ENCODE peak calls at places on chromosomes 5 and 9, in six cellular contexts. O is kidney; J is stomach; X is thoracic aorta; E is CD4-positive, CD25-positive, alpha-beta regulatory T cell; C is right atrium auricular region. K is an unnamed sample.

GRCh38 chr9:133711428-133712220 is 26.5 kb downstream of the SARDH start:
- DNase-seq in O (peak; percentile 95), J (no peak), X (no peak), E (no peak), C (peak; percentile 81), K (no peak)

GRCh38 chr9:86413966-86414880 is 60.0 kb upstream of the TUT7 start:
- DNase-seq in O (no peak), J (no peak), X (no peak), E (peak; percentile 27), C (no peak), K (no peak)

GRCh38 chr5:79495311-79495710 is 18.6 kb downstream of the HOMER1 start:
- DNase-seq in O (no peak), J (no peak), X (no peak), E (no peak), C (no peak), K (no peak)

GRCh38 chr9:87685871-87686519 is 39.9 kb upstream of the CTSL start:
- DNase-seq in O (no peak), J (no peak), X (no peak), E (no peak), C (peak; percentile 59), K (peak; percentile 16)

GRCh38 chr5:80941496-80941895 is 18.7 kb upstream of the RASGRF2 start:
- DNase-seq in O (no peak), J (no peak), X (no peak), E (no peak), C (no peak), K (no peak)

GRCh38 chr9:92950359-92950955 is 3.1 kb downstream of the FGD3 start:
- DNase-seq in O (no peak), J (no peak), X (no peak), E (no peak), C (no peak), K (no peak)

GRCh38 chr5:175521313-175521833 is 43.0 kb downstream of the SFXN1 start:
- DNase-seq in O (no peak), J (no peak), X (no peak), E (peak; percentile 72), C (no peak), K (peak; percentile 60)

GRCh38 chr9:90914196-90914595 is 112.6 kb downstream of the SYK start:
- DNase-seq in O (no peak), J (no peak), X (no peak), E (no peak), C (no peak), K (no peak)

GRCh38 chr9:34378376-34379060 is 1.8 kb upstream of the MYORG start:
- DNase-seq in O (no peak), J (no peak), X (no peak), E (no peak), C (peak; percentile 48), K (no peak)

GRCh38 chr5:33892419-33893151 is 795 bp upstream of the ADAMTS12 start:
- DNase-seq in O (no peak), J (peak; percentile 49), X (peak; percentile 34), E (no peak), C (peak; percentile 64), K (no peak)

GRCh38 chr5:119368238-119368630 is 12.4 kb downstream of the TNFAIP8 start:
- DNase-seq in O (no peak), J (no peak), X (no peak), E (peak; percentile 86), C (no peak), K (no peak)

GRCh38 chr5:180133971-180134508 is 62.5 kb upstream of the RNF130 start:
- DNase-seq in O (peak; percentile 33), J (peak; percentile 9), X (no peak), E (no peak), C (peak; percentile 51), K (no peak)

GRCh38 chr9:134442486-134443168 is 116.4 kb downstream of the RXRA start:
- DNase-seq in O (no peak), J (no peak), X (no peak), E (no peak), C (no peak), K (no peak)

GRCh38 chr9:130142635-130143034 is 29.6 kb upstream of the NCS1 start:
- DNase-seq in O (no peak), J (no peak), X (no peak), E (no peak), C (no peak), K (no peak)

GRCh38 chr9:133120343-133121199 is 469 bp downstream of the RALGDS start:
- DNase-seq in O (no peak), J (no peak), X (no peak), E (peak; percentile 24), C (no peak), K (no peak)

GRCh38 chr9:99474186-99474585 is 252.1 kb downstream of the SEC61B start:
- DNase-seq in O (no peak), J (no peak), X (no peak), E (no peak), C (no peak), K (no peak)

GRCh38 chr5:56640763-56641406 is 174.5 kb upstream of the MAP3K1 start:
- DNase-seq in O (no peak), J (peak; percentile 75), X (no peak), E (no peak), C (no peak), K (no peak)

GRCh38 chr9:92947268-92948031 is at the start of gene FGD3:
- DNase-seq in O (no peak), J (peak; percentile 43), X (no peak), E (peak; percentile 53), C (no peak), K (peak; percentile 45)

GRCh38 chr5:65394078-65394477 is 87.6 kb downstream of the ADAMTS6 start:
- DNase-seq in O (peak; percentile 65), J (no peak), X (no peak), E (no peak), C (peak; percentile 77), K (no peak)

GRCh38 chr9:4943346-4943745 is 41.7 kb upstream of the JAK2 start:
- DNase-seq in O (no peak), J (no peak), X (no peak), E (no peak), C (no peak), K (no peak)

GRCh38 chr9:72315510-72316287 is 49.3 kb downstream of the ZFAND5 start:
- DNase-seq in O (peak; percentile 72), J (peak; percentile 81), X (no peak), E (no peak), C (no peak), K (no peak)

GRCh38 chr5:13218518-13218917 is 726.0 kb downstream of the DNAH5 start:
- DNase-seq in O (no peak), J (no peak), X (no peak), E (no peak), C (no peak), K (no peak)

GRCh38 chr5:160030631-160031377 is 21.9 kb downstream of the TTC1 start:
- DNase-seq in O (no peak), J (no peak), X (no peak), E (no peak), C (no peak), K (no peak)

GRCh38 chr5:40277161-40277906 is 402.4 kb upstream of the PTGER4 start:
- DNase-seq in O (no peak), J (no peak), X (no peak), E (peak; percentile 58), C (no peak), K (peak; percentile 6)

GRCh38 chr9:76215066-76215465 is 179.2 kb downstream of the RFK start:
- DNase-seq in O (no peak), J (no peak), X (no peak), E (no peak), C (no peak), K (no peak)

GRCh38 chr9:126919193-126919592 is 4.6 kb downstream of the RALGPS1 start:
- DNase-seq in O (no peak), J (no peak), X (no peak), E (no peak), C (no peak), K (no peak)

GRCh38 chr9:123033864-123034598 is 564 bp downstream of the GPR21 start:
- DNase-seq in O (no peak), J (no peak), X (no peak), E (no peak), C (no peak), K (no peak)

GRCh38 chr5:35129921-35130485 is 82.3 kb upstream of the AGXT2 start:
- DNase-seq in O (no peak), J (peak; percentile 61), X (no peak), E (peak; percentile 23), C (no peak), K (no peak)

GRCh38 chr5:78984020-78984610 is 995 bp downstream of the ARSB start:
- DNase-seq in O (no peak), J (no peak), X (no peak), E (no peak), C (no peak), K (no peak)

GRCh38 chr5:78920604-78921003 is 64.5 kb downstream of the ARSB start:
- DNase-seq in O (no peak), J (no peak), X (no peak), E (no peak), C (no peak), K (no peak)

GRCh38 chr5:155697236-155697635 is 629.7 kb upstream of the SGCD start:
- DNase-seq in O (no peak), J (no peak), X (no peak), E (no peak), C (no peak), K (no peak)

GRCh38 chr5:142356318-142356715 is 31.5 kb upstream of the SPRY4 start:
- DNase-seq in O (no peak), J (no peak), X (no peak), E (no peak), C (no peak), K (no peak)

GRCh38 chr5:81924467-81924866 is 47.4 kb upstream of the ATG10 start:
- DNase-seq in O (no peak), J (no peak), X (no peak), E (no peak), C (no peak), K (no peak)

GRCh38 chr5:1881273-1881586 is 1.5 kb downstream of the IRX4 start:
- DNase-seq in O (peak; percentile 26), J (no peak), X (no peak), E (no peak), C (no peak), K (no peak)
- H3K4me3 ChIP-seq in O (no peak overlapping the region), J (no peak overlapping the region), X (no peak overlapping the region), E (no peak overlapping the region), C (no peak overlapping the region), K (no peak overlapping the region)

GRCh38 chr5:88248094-88248493 is 20.6 kb downstream of the TMEM161B start:
- DNase-seq in O (no peak), J (no peak), X (no peak), E (no peak), C (no peak), K (no peak)
- H3K4me1 ChIP-seq in O (no peaks in the 10 kb centered on the region), J (peaks cover 32% of the 10 kb centered on the region), X (no peaks in the 10 kb centered on the region), E (peaks cover 10% of the 10 kb centered on the region), C (no peaks in the 10 kb centered on the region), K (no peaks in the 10 kb centered on the region)

GRCh38 chr5:17735771-17736170 is 101.5 kb downstream of the TAF11L14 start:
- DNase-seq in O (no peak), J (no peak), X (no peak), E (no peak), C (no peak), K (no peak)
- H3K9me3 ChIP-seq in O (no peaks in the 10 kb centered on the region), J (no peaks in the 10 kb centered on the region), X (no peaks in the 10 kb centered on the region), E (no peaks in the 10 kb centered on the region), C (no peaks in the 10 kb centered on the region), K (no peaks in the 10 kb centered on the region)

GRCh38 chr5:117590944-117591343 is 1016.3 kb upstream of the SEMA6A start:
- DNase-seq in O (no peak), J (no peak), X (no peak), E (no peak), C (no peak), K (no peak)

GRCh38 chr5:117588611-117589010 is 1014.0 kb upstream of the SEMA6A start:
- DNase-seq in O (no peak), J (no peak), X (no peak), E (no peak), C (no peak), K (no peak)

GRCh38 chr5:117587111-117587510 is 1012.5 kb upstream of the SEMA6A start:
- DNase-seq in O (no peak), J (no peak), X (no peak), E (no peak), C (no peak), K (no peak)
- H3K4me3 ChIP-seq in O (no peak overlapping the region), J (no peak overlapping the region), X (no peak overlapping the region), E (no peak overlapping the region), C (no peak overlapping the region), K (no peak overlapping the region)

K was measured in naive thymus-derived CD4-positive, alpha-beta T cell.